ENCODE peak calls at places on chromosomes 3 and 15, in six cellular contexts. One of them, this sample, is unnamed.

GRCh38 chr15:67946701-67947100 is 106.9 kb upstream of the RNU6-1 start:
- DNase-seq in esophagus muscularis mucosa: peak; percentile 47
- DNase-seq in stimulated activated CD8-positive, alpha-beta memory T cell treated with anti-CD3 and anti-CD28 coated beads, Interleukin-4, amount 100 ng/mL, for 4 hours: no peak
- DNase-seq in nephron progenitor cell: no peak
- DNase-seq in LoVo: no peak
- DNase-seq in choroid plexus epithelial cell: no peak
- DNase-seq in this sample: no peak

GRCh38 chr3:125136966-125137365 is 75.6 kb downstream of the SLC12A8 start:
- DNase-seq in LoVo: no peak
- DNase-seq in esophagus muscularis mucosa: no peak
- DNase-seq in choroid plexus epithelial cell: no peak
- DNase-seq in nephron progenitor cell: no peak
- DNase-seq in stimulated activated CD8-positive, alpha-beta memory T cell treated with anti-CD3 and anti-CD28 coated beads, Interleukin-4, amount 100 ng/mL, for 4 hours: no peak
- DNase-seq in this sample: no peak

GRCh38 chr3:66483006-66483928 is 17.6 kb downstream of the LRIG1 start:
- DNase-seq in choroid plexus epithelial cell: no peak
- DNase-seq in stimulated activated CD8-positive, alpha-beta memory T cell treated with anti-CD3 and anti-CD28 coated beads, Interleukin-4, amount 100 ng/mL, for 4 hours: no peak
- DNase-seq in nephron progenitor cell: no peak
- DNase-seq in LoVo: no peak
- DNase-seq in esophagus muscularis mucosa: peak; percentile 96
- DNase-seq in this sample: no peak

GRCh38 chr15:69413822-69414701 is at the start of gene KIF23:
- DNase-seq in stimulated activated CD8-positive, alpha-beta memory T cell treated with anti-CD3 and anti-CD28 coated beads, Interleukin-4, amount 100 ng/mL, for 4 hours: peak; percentile 84
- DNase-seq in esophagus muscularis mucosa: peak; percentile 93
- DNase-seq in choroid plexus epithelial cell: peak; percentile 95
- DNase-seq in nephron progenitor cell: peak; percentile 89
- DNase-seq in LoVo: peak; percentile 97
- DNase-seq in this sample: peak; percentile 95

GRCh38 chr3:111763968-111764367 is 95.1 kb upstream of the PHLDB2 start:
- DNase-seq in LoVo: no peak
- DNase-seq in choroid plexus epithelial cell: peak; percentile 67
- DNase-seq in esophagus muscularis mucosa: no peak
- DNase-seq in stimulated activated CD8-positive, alpha-beta memory T cell treated with anti-CD3 and anti-CD28 coated beads, Interleukin-4, amount 100 ng/mL, for 4 hours: no peak
- DNase-seq in nephron progenitor cell: no peak
- DNase-seq in this sample: no peak

GRCh38 chr15:74790080-74790916 is 8.4 kb downstream of the CSK start:
- DNase-seq in LoVo: no peak
- DNase-seq in choroid plexus epithelial cell: peak; percentile 90
- DNase-seq in esophagus muscularis mucosa: no peak
- DNase-seq in nephron progenitor cell: no peak
- DNase-seq in stimulated activated CD8-positive, alpha-beta memory T cell treated with anti-CD3 and anti-CD28 coated beads, Interleukin-4, amount 100 ng/mL, for 4 hours: no peak
- DNase-seq in this sample: peak; percentile 82

GRCh38 chr3:22245122-22245521 is 494.1 kb upstream of the ZNF385D start:
- DNase-seq in LoVo: no peak
- DNase-seq in stimulated activated CD8-positive, alpha-beta memory T cell treated with anti-CD3 and anti-CD28 coated beads, Interleukin-4, amount 100 ng/mL, for 4 hours: no peak
- DNase-seq in esophagus muscularis mucosa: no peak
- DNase-seq in nephron progenitor cell: no peak
- DNase-seq in choroid plexus epithelial cell: peak; percentile 94
- DNase-seq in this sample: no peak

GRCh38 chr15:99014803-99015676 is 7.4 kb upstream of the PGPEP1L start:
- DNase-seq in esophagus muscularis mucosa: peak; percentile 86
- DNase-seq in nephron progenitor cell: peak; percentile 86
- DNase-seq in choroid plexus epithelial cell: peak; percentile 65
- DNase-seq in stimulated activated CD8-positive, alpha-beta memory T cell treated with anti-CD3 and anti-CD28 coated beads, Interleukin-4, amount 100 ng/mL, for 4 hours: no peak
- DNase-seq in LoVo: peak; percentile 76
- DNase-seq in this sample: peak; percentile 87

GRCh38 chr3:128984596-128984995 is 9.3 kb downstream of the CFAP92 start:
- DNase-seq in nephron progenitor cell: no peak
- DNase-seq in LoVo: no peak
- DNase-seq in esophagus muscularis mucosa: no peak
- DNase-seq in choroid plexus epithelial cell: peak; percentile 64
- DNase-seq in stimulated activated CD8-positive, alpha-beta memory T cell treated with anti-CD3 and anti-CD28 coated beads, Interleukin-4, amount 100 ng/mL, for 4 hours: no peak
- DNase-seq in this sample: no peak

GRCh38 chr15:67107014-67107812 is 41.8 kb downstream of the SMAD3 start:
- DNase-seq in stimulated activated CD8-positive, alpha-beta memory T cell treated with anti-CD3 and anti-CD28 coated beads, Interleukin-4, amount 100 ng/mL, for 4 hours: no peak
- DNase-seq in nephron progenitor cell: no peak
- DNase-seq in esophagus muscularis mucosa: no peak
- DNase-seq in choroid plexus epithelial cell: peak; percentile 98
- DNase-seq in LoVo: peak; percentile 99
- DNase-seq in this sample: no peak

GRCh38 chr3:29591579-29591978 is 310.7 kb downstream of the RBMS3 start:
- DNase-seq in stimulated activated CD8-positive, alpha-beta memory T cell treated with anti-CD3 and anti-CD28 coated beads, Interleukin-4, amount 100 ng/mL, for 4 hours: no peak
- DNase-seq in nephron progenitor cell: no peak
- DNase-seq in LoVo: no peak
- DNase-seq in esophagus muscularis mucosa: no peak
- DNase-seq in choroid plexus epithelial cell: no peak
- DNase-seq in this sample: no peak

GRCh38 chr3:114880078-114880477 is 267.0 kb downstream of the ZBTB20 start:
- DNase-seq in choroid plexus epithelial cell: peak; percentile 52
- DNase-seq in nephron progenitor cell: no peak
- DNase-seq in LoVo: no peak
- DNase-seq in esophagus muscularis mucosa: no peak
- DNase-seq in stimulated activated CD8-positive, alpha-beta memory T cell treated with anti-CD3 and anti-CD28 coated beads, Interleukin-4, amount 100 ng/mL, for 4 hours: no peak
- DNase-seq in this sample: no peak

GRCh38 chr3:196971094-196971698 is 2.6 kb upstream of the PIGZ start:
- DNase-seq in LoVo: no peak
- DNase-seq in choroid plexus epithelial cell: no peak
- DNase-seq in nephron progenitor cell: no peak
- DNase-seq in esophagus muscularis mucosa: no peak
- DNase-seq in stimulated activated CD8-positive, alpha-beta memory T cell treated with anti-CD3 and anti-CD28 coated beads, Interleukin-4, amount 100 ng/mL, for 4 hours: no peak
- DNase-seq in this sample: no peak

GRCh38 chr15:85854345-85855097 is 59.8 kb upstream of the KLHL25 start:
- DNase-seq in esophagus muscularis mucosa: no peak
- DNase-seq in nephron progenitor cell: peak; percentile 62
- DNase-seq in choroid plexus epithelial cell: peak; percentile 80
- DNase-seq in stimulated activated CD8-positive, alpha-beta memory T cell treated with anti-CD3 and anti-CD28 coated beads, Interleukin-4, amount 100 ng/mL, for 4 hours: no peak
- DNase-seq in LoVo: peak; percentile 73
- DNase-seq in this sample: no peak

GRCh38 chr3:183253961-183254815 is 1.1 kb downstream of the B3GNT5 start:
- DNase-seq in nephron progenitor cell: peak; percentile 64
- DNase-seq in stimulated activated CD8-positive, alpha-beta memory T cell treated with anti-CD3 and anti-CD28 coated beads, Interleukin-4, amount 100 ng/mL, for 4 hours: no peak
- DNase-seq in esophagus muscularis mucosa: no peak
- DNase-seq in choroid plexus epithelial cell: no peak
- DNase-seq in LoVo: peak; percentile 19
- DNase-seq in this sample: peak; percentile 7

GRCh38 chr3:39255503-39256325 is 24.1 kb downstream of the CX3CR1 start:
- DNase-seq in choroid plexus epithelial cell: no peak
- DNase-seq in stimulated activated CD8-positive, alpha-beta memory T cell treated with anti-CD3 and anti-CD28 coated beads, Interleukin-4, amount 100 ng/mL, for 4 hours: no peak
- DNase-seq in LoVo: no peak
- DNase-seq in nephron progenitor cell: no peak
- DNase-seq in esophagus muscularis mucosa: no peak
- DNase-seq in this sample: peak; percentile 72

GRCh38 chr15:40803076-40803475 is 3.8 kb upstream of the ZFYVE19 start:
- DNase-seq in choroid plexus epithelial cell: no peak
- DNase-seq in nephron progenitor cell: no peak
- DNase-seq in LoVo: no peak
- DNase-seq in esophagus muscularis mucosa: no peak
- DNase-seq in stimulated activated CD8-positive, alpha-beta memory T cell treated with anti-CD3 and anti-CD28 coated beads, Interleukin-4, amount 100 ng/mL, for 4 hours: no peak
- DNase-seq in this sample: no peak

GRCh38 chr15:77607111-77607893 is 25.4 kb downstream of the LINGO1 start:
- DNase-seq in nephron progenitor cell: peak; percentile 36
- DNase-seq in LoVo: no peak
- DNase-seq in choroid plexus epithelial cell: peak; percentile 40
- DNase-seq in stimulated activated CD8-positive, alpha-beta memory T cell treated with anti-CD3 and anti-CD28 coated beads, Interleukin-4, amount 100 ng/mL, for 4 hours: no peak
- DNase-seq in esophagus muscularis mucosa: no peak
- DNase-seq in this sample: no peak

GRCh38 chr3:5769825-5770224 is 582.3 kb downstream of the EDEM1 start:
- DNase-seq in stimulated activated CD8-positive, alpha-beta memory T cell treated with anti-CD3 and anti-CD28 coated beads, Interleukin-4, amount 100 ng/mL, for 4 hours: no peak
- DNase-seq in nephron progenitor cell: no peak
- DNase-seq in choroid plexus epithelial cell: no peak
- DNase-seq in LoVo: no peak
- DNase-seq in esophagus muscularis mucosa: no peak
- DNase-seq in this sample: no peak

GRCh38 chr3:69803871-69804270 is 64.6 kb downstream of the MITF start:
- DNase-seq in stimulated activated CD8-positive, alpha-beta memory T cell treated with anti-CD3 and anti-CD28 coated beads, Interleukin-4, amount 100 ng/mL, for 4 hours: no peak
- DNase-seq in choroid plexus epithelial cell: no peak
- DNase-seq in esophagus muscularis mucosa: no peak
- DNase-seq in LoVo: no peak
- DNase-seq in nephron progenitor cell: no peak
- DNase-seq in this sample: no peak

GRCh38 chr3:168889666-168890065 is 773.8 kb downstream of the MECOM start:
- DNase-seq in nephron progenitor cell: no peak
- DNase-seq in LoVo: no peak
- DNase-seq in esophagus muscularis mucosa: no peak
- DNase-seq in choroid plexus epithelial cell: no peak
- DNase-seq in stimulated activated CD8-positive, alpha-beta memory T cell treated with anti-CD3 and anti-CD28 coated beads, Interleukin-4, amount 100 ng/mL, for 4 hours: no peak
- DNase-seq in this sample: no peak

GRCh38 chr3:61173685-61174084 is 77.6 kb downstream of the FHIT start:
- DNase-seq in choroid plexus epithelial cell: no peak
- DNase-seq in nephron progenitor cell: no peak
- DNase-seq in stimulated activated CD8-positive, alpha-beta memory T cell treated with anti-CD3 and anti-CD28 coated beads, Interleukin-4, amount 100 ng/mL, for 4 hours: no peak
- DNase-seq in LoVo: no peak
- DNase-seq in esophagus muscularis mucosa: no peak
- DNase-seq in this sample: no peak

GRCh38 chr3:42345811-42346210 is 64.6 kb downstream of the LYZL4 start:
- DNase-seq in esophagus muscularis mucosa: no peak
- DNase-seq in stimulated activated CD8-positive, alpha-beta memory T cell treated with anti-CD3 and anti-CD28 coated beads, Interleukin-4, amount 100 ng/mL, for 4 hours: no peak
- DNase-seq in nephron progenitor cell: no peak
- DNase-seq in LoVo: no peak
- DNase-seq in choroid plexus epithelial cell: no peak
- DNase-seq in this sample: no peak

GRCh38 chr3:42032693-42033349 is 58.3 kb upstream of the TRAK1 start:
- DNase-seq in nephron progenitor cell: peak; percentile 33
- DNase-seq in LoVo: no peak
- DNase-seq in stimulated activated CD8-positive, alpha-beta memory T cell treated with anti-CD3 and anti-CD28 coated beads, Interleukin-4, amount 100 ng/mL, for 4 hours: no peak
- DNase-seq in choroid plexus epithelial cell: peak; percentile 98
- DNase-seq in esophagus muscularis mucosa: peak; percentile 91
- DNase-seq in this sample: no peak

GRCh38 chr3:177778633-177779032 is 581.4 kb upstream of the TBL1XR1 start:
- DNase-seq in nephron progenitor cell: no peak
- DNase-seq in choroid plexus epithelial cell: no peak
- DNase-seq in LoVo: no peak
- DNase-seq in esophagus muscularis mucosa: no peak
- DNase-seq in stimulated activated CD8-positive, alpha-beta memory T cell treated with anti-CD3 and anti-CD28 coated beads, Interleukin-4, amount 100 ng/mL, for 4 hours: no peak
- DNase-seq in this sample: no peak

GRCh38 chr15:70062321-70062956 is 35.3 kb downstream of the TLE3 start:
- DNase-seq in LoVo: no peak
- DNase-seq in stimulated activated CD8-positive, alpha-beta memory T cell treated with anti-CD3 and anti-CD28 coated beads, Interleukin-4, amount 100 ng/mL, for 4 hours: no peak
- DNase-seq in nephron progenitor cell: peak; percentile 62
- DNase-seq in choroid plexus epithelial cell: peak; percentile 94
- DNase-seq in esophagus muscularis mucosa: no peak
- DNase-seq in this sample: no peak

GRCh38 chr3:110938629-110939028 is 133.0 kb upstream of the NECTIN3 start:
- DNase-seq in esophagus muscularis mucosa: no peak
- DNase-seq in LoVo: no peak
- DNase-seq in choroid plexus epithelial cell: peak; percentile 47
- DNase-seq in nephron progenitor cell: no peak
- DNase-seq in stimulated activated CD8-positive, alpha-beta memory T cell treated with anti-CD3 and anti-CD28 coated beads, Interleukin-4, amount 100 ng/mL, for 4 hours: no peak
- DNase-seq in this sample: no peak

GRCh38 chr3:97125902-97126499 is 311.6 kb downstream of the EPHA6 start:
- DNase-seq in choroid plexus epithelial cell: no peak
- DNase-seq in nephron progenitor cell: no peak
- DNase-seq in esophagus muscularis mucosa: no peak
- DNase-seq in stimulated activated CD8-positive, alpha-beta memory T cell treated with anti-CD3 and anti-CD28 coated beads, Interleukin-4, amount 100 ng/mL, for 4 hours: no peak
- DNase-seq in LoVo: no peak
- DNase-seq in this sample: no peak

GRCh38 chr3:61925721-61926120 is 364.4 kb downstream of the PTPRG start:
- DNase-seq in choroid plexus epithelial cell: no peak
- DNase-seq in LoVo: no peak
- DNase-seq in stimulated activated CD8-positive, alpha-beta memory T cell treated with anti-CD3 and anti-CD28 coated beads, Interleukin-4, amount 100 ng/mL, for 4 hours: no peak
- DNase-seq in nephron progenitor cell: no peak
- DNase-seq in esophagus muscularis mucosa: peak; percentile 37
- DNase-seq in this sample: no peak

GRCh38 chr3:71218508-71218907 is 365.0 kb downstream of the FOXP1 start:
- DNase-seq in stimulated activated CD8-positive, alpha-beta memory T cell treated with anti-CD3 and anti-CD28 coated beads, Interleukin-4, amount 100 ng/mL, for 4 hours: no peak
- DNase-seq in nephron progenitor cell: no peak
- DNase-seq in choroid plexus epithelial cell: no peak
- DNase-seq in esophagus muscularis mucosa: no peak
- DNase-seq in LoVo: no peak
- DNase-seq in this sample: no peak

GRCh38 chr3:82807781-82808180 is 1046.3 kb upstream of the GBE1 start:
- DNase-seq in LoVo: no peak
- DNase-seq in stimulated activated CD8-positive, alpha-beta memory T cell treated with anti-CD3 and anti-CD28 coated beads, Interleukin-4, amount 100 ng/mL, for 4 hours: no peak
- DNase-seq in choroid plexus epithelial cell: no peak
- DNase-seq in nephron progenitor cell: no peak
- DNase-seq in esophagus muscularis mucosa: no peak
- DNase-seq in this sample: no peak

GRCh38 chr15:73985101-73985873 is 6.8 kb downstream of the STOML1 start:
- DNase-seq in stimulated activated CD8-positive, alpha-beta memory T cell treated with anti-CD3 and anti-CD28 coated beads, Interleukin-4, amount 100 ng/mL, for 4 hours: no peak
- DNase-seq in nephron progenitor cell: no peak
- DNase-seq in LoVo: no peak
- DNase-seq in esophagus muscularis mucosa: no peak
- DNase-seq in choroid plexus epithelial cell: peak; percentile 64
- DNase-seq in this sample: no peak

GRCh38 chr3:13622356-13622755 is 73.4 kb downstream of the FBLN2 start:
- DNase-seq in stimulated activated CD8-positive, alpha-beta memory T cell treated with anti-CD3 and anti-CD28 coated beads, Interleukin-4, amount 100 ng/mL, for 4 hours: no peak
- DNase-seq in nephron progenitor cell: no peak
- DNase-seq in LoVo: no peak
- DNase-seq in esophagus muscularis mucosa: no peak
- DNase-seq in choroid plexus epithelial cell: no peak
- DNase-seq in this sample: no peak

GRCh38 chr3:54897028-54897711 is 30.7 kb downstream of the LRTM1 start:
- DNase-seq in stimulated activated CD8-positive, alpha-beta memory T cell treated with anti-CD3 and anti-CD28 coated beads, Interleukin-4, amount 100 ng/mL, for 4 hours: no peak
- DNase-seq in nephron progenitor cell: no peak
- DNase-seq in choroid plexus epithelial cell: peak; percentile 54
- DNase-seq in esophagus muscularis mucosa: no peak
- DNase-seq in LoVo: no peak
- DNase-seq in this sample: no peak

GRCh38 chr15:28942046-28942445 is 56.3 kb downstream of the APBA2 start:
- DNase-seq in LoVo: no peak
- DNase-seq in esophagus muscularis mucosa: no peak
- DNase-seq in choroid plexus epithelial cell: no peak
- DNase-seq in stimulated activated CD8-positive, alpha-beta memory T cell treated with anti-CD3 and anti-CD28 coated beads, Interleukin-4, amount 100 ng/mL, for 4 hours: peak; percentile 34
- DNase-seq in nephron progenitor cell: no peak
- DNase-seq in this sample: no peak

GRCh38 chr3:40267940-40268707 is 41.4 kb upstream of the EIF1B start:
- DNase-seq in nephron progenitor cell: no peak
- DNase-seq in stimulated activated CD8-positive, alpha-beta memory T cell treated with anti-CD3 and anti-CD28 coated beads, Interleukin-4, amount 100 ng/mL, for 4 hours: no peak
- DNase-seq in LoVo: no peak
- DNase-seq in esophagus muscularis mucosa: no peak
- DNase-seq in choroid plexus epithelial cell: no peak
- DNase-seq in this sample: no peak

GRCh38 chr15:41061667-41062066 is 54.4 kb downstream of the INO80 start:
- DNase-seq in esophagus muscularis mucosa: no peak
- DNase-seq in choroid plexus epithelial cell: no peak
- DNase-seq in LoVo: no peak
- DNase-seq in nephron progenitor cell: no peak
- DNase-seq in stimulated activated CD8-positive, alpha-beta memory T cell treated with anti-CD3 and anti-CD28 coated beads, Interleukin-4, amount 100 ng/mL, for 4 hours: no peak
- DNase-seq in this sample: no peak

GRCh38 chr3:182959474-182960350 is 20.6 kb downstream of the DCUN1D1 start:
- DNase-seq in LoVo: no peak
- DNase-seq in nephron progenitor cell: no peak
- DNase-seq in stimulated activated CD8-positive, alpha-beta memory T cell treated with anti-CD3 and anti-CD28 coated beads, Interleukin-4, amount 100 ng/mL, for 4 hours: no peak
- DNase-seq in esophagus muscularis mucosa: no peak
- DNase-seq in choroid plexus epithelial cell: peak; percentile 56
- DNase-seq in this sample: no peak